ENCODE peak calls at places on chromosomes 13 and 19, in four cellular contexts. R is thoracic aorta, P is adrenal gland, Q is lower lobe of right lung. M is an unnamed sample.

GRCh38 chr19:41263042-41263849 is 926 bp upstream of the HNRNPUL1 start:
- DNase-seq in R (peak; percentile 42), P (peak; percentile 80), Q (peak; percentile 73), M (peak; percentile 55)

GRCh38 chr13:74868044-74868443 is 613.9 kb downstream of the TBC1D4 start:
- DNase-seq in R (no peak), P (no peak), Q (no peak), M (no peak)

GRCh38 chr19:3544742-3545668 is 6.0 kb downstream of the TEKTIP1 start:
- DNase-seq in R (no peak), P (peak; percentile 89), Q (peak; percentile 84), M (peak; percentile 79)

GRCh38 chr13:35343417-35343816 is 133.1 kb downstream of the MAB21L1 start:
- DNase-seq in R (no peak), P (no peak), Q (no peak), M (peak; percentile 84)

GRCh38 chr13:100675660-100676129 is 1.1 kb upstream of the TMTC4 start:
- DNase-seq in R (no peak), P (no peak), Q (no peak), M (no peak)

GRCh38 chr13:47215741-47216140 is 318.9 kb upstream of the HTR2A start:
- DNase-seq in R (no peak), P (no peak), Q (no peak), M (peak; percentile 8)

GRCh38 chr19:13729859-13730258 is 34.5 kb upstream of the MRI1 start:
- DNase-seq in R (no peak), P (no peak), Q (no peak), M (no peak)

GRCh38 chr13:37618554-37618953 is 20.0 kb upstream of the POSTN start:
- DNase-seq in R (no peak), P (no peak), Q (no peak), M (no peak)

GRCh38 chr19:43469160-43469480 is 3.7 kb upstream of the LYPD3 start:
- DNase-seq in R (no peak), P (no peak), Q (no peak), M (no peak)

GRCh38 chr19:42185281-42185680 is 32.2 kb downstream of the DEDD2 start:
- DNase-seq in R (no peak), P (no peak), Q (no peak), M (no peak)

GRCh38 chr13:42363941-42364612 is 92.1 kb downstream of the AKAP11 start:
- DNase-seq in R (no peak), P (no peak), Q (no peak), M (no peak)

GRCh38 chr19:29505034-29505824 is 20.6 kb upstream of the VSTM2B start:
- DNase-seq in R (no peak), P (no peak), Q (peak; percentile 16), M (no peak)

GRCh38 chr13:33186851-33187250 is 98.7 kb downstream of the STARD13 start:
- DNase-seq in R (no peak), P (no peak), Q (no peak), M (no peak)

GRCh38 chr19:35267818-35268545 is 780 bp upstream of the USF2 start:
- DNase-seq in R (no peak), P (peak; percentile 75), Q (peak; percentile 88), M (peak; percentile 75)

GRCh38 chr19:1132625-1133383 is 29.0 kb downstream of the GPX4 start:
- DNase-seq in R (no peak), P (no peak), Q (peak; percentile 66), M (no peak)

GRCh38 chr19:28437390-28438346 is 775.3 kb downstream of the UQCRFS1 start:
- DNase-seq in R (no peak), P (no peak), Q (no peak), M (no peak)

GRCh38 chr19:33280351-33280921 is 21.9 kb downstream of the CEBPA start:
- DNase-seq in R (no peak), P (no peak), Q (no peak), M (no peak)

GRCh38 chr19:2578911-2579677 is 103.2 kb downstream of the GADD45B start:
- DNase-seq in R (peak; percentile 70), P (peak; percentile 92), Q (peak; percentile 91), M (peak; percentile 83)

GRCh38 chr13:102318233-102318632 is 83.6 kb downstream of the FGF14 start:
- DNase-seq in R (no peak), P (no peak), Q (no peak), M (no peak)

GRCh38 chr19:39843919-39844793 is 2.0 kb downstream of the FBL start:
- DNase-seq in R (no peak), P (peak; percentile 37), Q (no peak), M (peak; percentile 39)

GRCh38 chr19:37505958-37506386 is 767 bp upstream of the ZNF793 start:
- DNase-seq in R (no peak), P (no peak), Q (no peak), M (no peak)

GRCh38 chr19:10193666-10194499 is 870 bp downstream of the DNMT1 start:
- DNase-seq in R (no peak), P (no peak), Q (no peak), M (peak; percentile 39)

GRCh38 chr13:64441740-64442139 is 2788.4 kb downstream of the PCDH9 start:
- DNase-seq in R (no peak), P (no peak), Q (no peak), M (no peak)

GRCh38 chr13:65679240-65679639 is 1550.9 kb downstream of the PCDH9 start:
- DNase-seq in R (no peak), P (no peak), Q (no peak), M (no peak)

GRCh38 chr13:27839809-27840467 is 47.7 kb downstream of the GSX1 start:
- DNase-seq in R (no peak), P (no peak), Q (no peak), M (no peak)

GRCh38 chr13:105462981-105463380 is 1072.5 kb downstream of the EFNB2 start:
- DNase-seq in R (no peak), P (no peak), Q (no peak), M (no peak)

GRCh38 chr13:101841687-101842086 is 389.2 kb downstream of the ITGBL1 start:
- DNase-seq in R (no peak), P (no peak), Q (no peak), M (no peak)

GRCh38 chr13:102651892-102652291 is 43.0 kb downstream of the METTL21C start:
- DNase-seq in R (no peak), P (no peak), Q (no peak), M (no peak)

GRCh38 chr19:459724-460511 is 915 bp downstream of the SHC2 start:
- DNase-seq in R (no peak), P (peak; percentile 70), Q (no peak), M (peak; percentile 46)

GRCh38 chr19:40089462-40089861 is 1.3 kb downstream of the ZNF780A start:
- DNase-seq in R (no peak), P (no peak), Q (no peak), M (no peak)

GRCh38 chr19:35168261-35168660 is 13.7 kb downstream of the FXYD5 start:
- DNase-seq in R (no peak), P (no peak), Q (no peak), M (no peak)

GRCh38 chr13:108948269-108948671 is 318.9 kb downstream of the MYO16 start:
- DNase-seq in R (no peak), P (no peak), Q (no peak), M (no peak)

GRCh38 chr13:20182231-20182846 is 10.4 kb downstream of the GJB2 start:
- DNase-seq in R (no peak), P (peak; percentile 63), Q (no peak), M (peak; percentile 58)

GRCh38 chr19:3983936-3984583 is 1.2 kb downstream of the EEF2 start:
- DNase-seq in R (no peak), P (peak; percentile 84), Q (peak; percentile 57), M (no peak)

GRCh38 chr19:23541991-23542390 is 145.0 kb downstream of the ZNF675 start:
- DNase-seq in R (no peak), P (no peak), Q (no peak), M (no peak)

GRCh38 chr19:23542562-23542961 is 144.4 kb downstream of the ZNF675 start:
- DNase-seq in R (no peak), P (no peak), Q (no peak), M (no peak)

GRCh38 chr19:23547156-23547555 is 139.9 kb downstream of the ZNF675 start:
- DNase-seq in R (no peak), P (no peak), Q (no peak), M (no peak)

GRCh38 chr19:23543351-23543750 is 143.7 kb downstream of the ZNF675 start:
- DNase-seq in R (no peak), P (no peak), Q (no peak), M (no peak)

GRCh38 chr19:23547816-23548430 is 139.1 kb downstream of the ZNF675 start:
- DNase-seq in R (no peak), P (no peak), Q (no peak), M (no peak)
- H3K9me3 ChIP-seq in R (no peaks in the 10 kb centered on the region), P (no peaks in the 10 kb centered on the region), Q (no peaks in the 10 kb centered on the region), M (no peaks in the 10 kb centered on the region)

GRCh38 chr19:58563823-58564222 is 5.4 kb upstream of the UBE2M start:
- DNase-seq in R (no peak), P (no peak), Q (no peak), M (no peak)
- H3K4me1 ChIP-seq in R (peaks cover 35% of the 10 kb centered on the region), P (peaks cover 38% of the 10 kb centered on the region), Q (peaks cover 21% of the 10 kb centered on the region), M (peaks cover 9% of the 10 kb centered on the region)

DNA sequence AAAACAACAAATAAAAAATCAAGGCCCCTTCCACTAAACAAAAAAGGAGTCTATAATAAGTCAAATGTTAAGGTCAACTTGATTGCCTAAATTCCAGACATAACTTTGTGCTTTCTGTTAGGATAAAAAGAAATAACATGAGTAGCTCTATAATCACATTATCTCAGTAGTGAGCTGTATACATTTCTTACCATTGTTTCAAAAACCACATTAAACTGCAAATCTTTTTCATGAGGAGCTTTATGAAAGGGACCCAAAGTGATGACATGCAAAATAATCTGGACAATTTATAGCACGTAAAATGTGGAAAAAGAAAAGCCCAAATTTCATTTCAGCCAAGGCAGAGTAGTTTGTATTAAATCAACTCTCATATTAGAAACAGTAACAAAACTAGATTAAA is 269.2 kb downstream of the KLF12 start:
- DNase-seq in R (no peak), P (no peak), Q (no peak), M (no peak)
- TF ChIP-seq CTCF in R (no peak), P (no peak), Q (no peak), M (no peak)

GRCh38 chr19:5149508-5149907 is 180.6 kb downstream of the KDM4B start:
- DNase-seq in R (no peak), P (no peak), Q (no peak), M (no peak)

GRCh38 chr19:5149930-5150329 is 181.0 kb downstream of the KDM4B start:
- DNase-seq in R (no peak), P (no peak), Q (no peak), M (no peak)

GRCh38 chr19:5150331-5150901 is 181.5 kb downstream of the KDM4B start:
- DNase-seq in R (peak; percentile 1), P (no peak), Q (peak; percentile 44), M (no peak)

GRCh38 chr19:5152013-5152763 is 183.3 kb downstream of the KDM4B start:
- DNase-seq in R (no peak), P (no peak), Q (no peak), M (no peak)

GRCh38 chr19:5150902-5151741 is 182.2 kb downstream of the KDM4B start:
- DNase-seq in R (peak; percentile 0), P (no peak), Q (peak; percentile 41), M (peak; percentile 20)
- H3K9me3 ChIP-seq in R (no peaks in the 10 kb centered on the region), P (no peaks in the 10 kb centered on the region), Q (no peaks in the 10 kb centered on the region), M (no peaks in the 10 kb centered on the region)

DNA sequence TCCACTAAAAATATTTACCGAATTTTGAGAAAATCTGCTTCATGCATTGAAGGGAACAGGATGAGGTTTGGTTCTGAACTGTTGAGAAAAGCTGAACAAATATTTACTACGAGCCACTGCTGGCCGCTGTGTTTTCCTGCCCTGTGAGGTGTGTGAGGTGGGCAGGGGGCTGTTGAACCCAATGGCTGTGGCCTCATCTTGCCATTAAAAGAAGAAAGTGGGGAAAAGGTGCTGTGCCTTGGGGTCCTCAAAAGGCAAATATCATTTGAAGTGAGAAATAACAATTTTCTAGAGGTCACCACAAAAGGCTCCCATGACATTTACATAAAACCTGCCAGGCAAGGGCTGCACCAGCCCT is 44.7 kb downstream of the KLF2 start:
- DNase-seq in R (no peak), P (no peak), Q (no peak), M (no peak)
- H3K4me1 ChIP-seq in R (peaks cover 11% of the 10 kb centered on the region), P (peaks cover 37% of the 10 kb centered on the region), Q (peaks cover 62% of the 10 kb centered on the region), M (no peaks in the 10 kb centered on the region)

M was measured in BE2C.